ENCODE peak calls at places on chromosomes 3 and 15, in five cellular contexts. U is mesenteric fat pad, T is MV-4-11, J is EH, Z is myocyte. G is an unnamed sample.

GRCh38 chr15:40501487-40501886 is 30.7 kb downstream of the CHST14 start:
- DNase-seq in U (no peak), T (no peak), J (no peak), Z (no peak), G (no peak)

GRCh38 chr15:95957854-95958253 is 372.6 kb upstream of the NR2F2 start:
- DNase-seq in U (no peak), T (no peak), J (no peak), Z (no peak), G (no peak)

GRCh38 chr3:48157215-48157840 is 30.9 kb downstream of the CDC25A start:
- DNase-seq in U (no peak), T (no peak), J (peak), Z (no peak), G (no peak)

GRCh38 chr15:46879067-46879770 is 838.1 kb upstream of the SEMA6D start:
- DNase-seq in U (no peak), T (no peak), J (no peak), Z (no peak), G (no peak)

GRCh38 chr3:41848745-41849574 is 112.9 kb downstream of the ULK4 start:
- DNase-seq in U (no peak), T (peak), J (no peak), Z (peak), G (no peak)

GRCh38 chr3:62436785-62437184 is 63.4 kb upstream of the FEZF2 start:
- DNase-seq in U (no peak), T (no peak), J (no peak), Z (no peak), G (no peak)

GRCh38 chr15:96345560-96346389 is 15.3 kb downstream of the NR2F2 start:
- DNase-seq in U (no peak), T (peak), J (peak), Z (peak), G (peak)

GRCh38 chr3:177538743-177539730 is 341.8 kb upstream of the TBL1XR1 start:
- DNase-seq in U (no peak), T (peak), J (no peak), Z (no peak), G (peak)

GRCh38 chr3:111861396-111861795 is 2.3 kb downstream of the PHLDB2 start:
- DNase-seq in U (no peak), T (no peak), J (peak), Z (peak), G (no peak)

G was measured in KBM-7.